ENCODE peak calls at places on chromosome 19, in five cellular contexts. One of them, this sample, is unnamed.
A peak's percentile ranks its signal among the peaks of the same experiment; 100 is the strongest.

GRCh38 chr19:57807541-57807940 is 7.2 kb downstream of the ZNF552 start:
- DNase-seq in effector memory CD4-positive, alpha-beta T cell: no peak
- DNase-seq in CD4-positive, CD25-positive, alpha-beta regulatory T cell: no peak
- DNase-seq in esophagus squamous epithelium: no peak
- DNase-seq in CD8-positive, alpha-beta memory T cell: no peak
- DNase-seq in this sample: no peak

GRCh38 chr19:52941941-52942370 is 18.7 kb upstream of the ZNF888 start:
- DNase-seq in esophagus squamous epithelium: no peak
- DNase-seq in CD4-positive, CD25-positive, alpha-beta regulatory T cell: peak; percentile 40
- DNase-seq in CD8-positive, alpha-beta memory T cell: no peak
- DNase-seq in effector memory CD4-positive, alpha-beta T cell: no peak
- DNase-seq in this sample: peak; percentile 34

GRCh38 chr19:38395381-38396127 is 7.1 kb downstream of the SPRED3 start:
- DNase-seq in CD4-positive, CD25-positive, alpha-beta regulatory T cell: peak; percentile 83
- DNase-seq in esophagus squamous epithelium: no peak
- DNase-seq in CD8-positive, alpha-beta memory T cell: peak; percentile 53
- DNase-seq in effector memory CD4-positive, alpha-beta T cell: no peak
- DNase-seq in this sample: peak; percentile 38

GRCh38 chr19:40594251-40594650 is 6.9 kb upstream of the LTBP4 start:
- DNase-seq in esophagus squamous epithelium: no peak
- DNase-seq in effector memory CD4-positive, alpha-beta T cell: no peak
- DNase-seq in CD4-positive, CD25-positive, alpha-beta regulatory T cell: no peak
- DNase-seq in CD8-positive, alpha-beta memory T cell: no peak
- DNase-seq in this sample: no peak

GRCh38 chr19:54336893-54337857 is 1.8 kb downstream of the LILRA4 start:
- DNase-seq in effector memory CD4-positive, alpha-beta T cell: no peak
- DNase-seq in esophagus squamous epithelium: no peak
- DNase-seq in CD8-positive, alpha-beta memory T cell: no peak
- DNase-seq in CD4-positive, CD25-positive, alpha-beta regulatory T cell: no peak
- DNase-seq in this sample: no peak

GRCh38 chr19:4064073-4064550 is 2.6 kb downstream of the ZBTB7A start:
- DNase-seq in CD8-positive, alpha-beta memory T cell: no peak
- DNase-seq in CD4-positive, CD25-positive, alpha-beta regulatory T cell: no peak
- DNase-seq in esophagus squamous epithelium: no peak
- DNase-seq in effector memory CD4-positive, alpha-beta T cell: no peak
- DNase-seq in this sample: no peak

GRCh38 chr19:38898788-38899446 is 501 bp downstream of the SIRT2 start:
- DNase-seq in esophagus squamous epithelium: no peak
- DNase-seq in CD8-positive, alpha-beta memory T cell: no peak
- DNase-seq in effector memory CD4-positive, alpha-beta T cell: no peak
- DNase-seq in CD4-positive, CD25-positive, alpha-beta regulatory T cell: no peak
- DNase-seq in this sample: no peak

GRCh38 chr19:46068345-46069258 is 27.8 kb upstream of the IGFL4 start:
- DNase-seq in esophagus squamous epithelium: no peak
- DNase-seq in effector memory CD4-positive, alpha-beta T cell: no peak
- DNase-seq in CD4-positive, CD25-positive, alpha-beta regulatory T cell: no peak
- DNase-seq in CD8-positive, alpha-beta memory T cell: no peak
- DNase-seq in this sample: no peak

GRCh38 chr19:45469132-45469834 is 1.5 kb downstream of the FOSB start:
- DNase-seq in CD8-positive, alpha-beta memory T cell: peak; percentile 98
- DNase-seq in esophagus squamous epithelium: peak; percentile 62
- DNase-seq in effector memory CD4-positive, alpha-beta T cell: peak; percentile 62
- DNase-seq in CD4-positive, CD25-positive, alpha-beta regulatory T cell: peak; percentile 98
- DNase-seq in this sample: peak; percentile 85

GRCh38 chr19:31144471-31144870 is 204.8 kb downstream of the TSHZ3 start:
- DNase-seq in CD8-positive, alpha-beta memory T cell: no peak
- DNase-seq in esophagus squamous epithelium: no peak
- DNase-seq in effector memory CD4-positive, alpha-beta T cell: no peak
- DNase-seq in CD4-positive, CD25-positive, alpha-beta regulatory T cell: no peak
- DNase-seq in this sample: no peak

GRCh38 chr19:53960886-53961285 is 1.9 kb upstream of the CACNG8 start:
- DNase-seq in esophagus squamous epithelium: no peak
- DNase-seq in CD4-positive, CD25-positive, alpha-beta regulatory T cell: no peak
- DNase-seq in CD8-positive, alpha-beta memory T cell: no peak
- DNase-seq in effector memory CD4-positive, alpha-beta T cell: no peak
- DNase-seq in this sample: no peak

GRCh38 chr19:48608798-48609263 is 2.3 kb downstream of the SPACA4 start:
- DNase-seq in effector memory CD4-positive, alpha-beta T cell: peak; percentile 26
- DNase-seq in esophagus squamous epithelium: no peak
- DNase-seq in CD4-positive, CD25-positive, alpha-beta regulatory T cell: peak; percentile 72
- DNase-seq in CD8-positive, alpha-beta memory T cell: peak; percentile 38
- DNase-seq in this sample: peak; percentile 55

GRCh38 chr19:40632311-40633036 is 31.3 kb downstream of the LTBP4 start:
- DNase-seq in esophagus squamous epithelium: no peak
- DNase-seq in CD4-positive, CD25-positive, alpha-beta regulatory T cell: no peak
- DNase-seq in effector memory CD4-positive, alpha-beta T cell: no peak
- DNase-seq in CD8-positive, alpha-beta memory T cell: no peak
- DNase-seq in this sample: no peak

GRCh38 chr19:5623397-5624153 is 692 bp downstream of the SAFB start:
- DNase-seq in CD4-positive, CD25-positive, alpha-beta regulatory T cell: peak; percentile 18
- DNase-seq in esophagus squamous epithelium: no peak
- DNase-seq in CD8-positive, alpha-beta memory T cell: no peak
- DNase-seq in effector memory CD4-positive, alpha-beta T cell: no peak
- DNase-seq in this sample: peak; percentile 25

GRCh38 chr19:35151273-35152065 is 3.1 kb upstream of the FXYD5 start:
- DNase-seq in CD4-positive, CD25-positive, alpha-beta regulatory T cell: no peak
- DNase-seq in esophagus squamous epithelium: no peak
- DNase-seq in CD8-positive, alpha-beta memory T cell: no peak
- DNase-seq in effector memory CD4-positive, alpha-beta T cell: no peak
- DNase-seq in this sample: no peak

GRCh38 chr19:50039968-50040367 is 14.2 kb downstream of the ZNF473 start:
- DNase-seq in effector memory CD4-positive, alpha-beta T cell: no peak
- DNase-seq in CD8-positive, alpha-beta memory T cell: no peak
- DNase-seq in CD4-positive, CD25-positive, alpha-beta regulatory T cell: no peak
- DNase-seq in esophagus squamous epithelium: no peak
- DNase-seq in this sample: no peak

GRCh38 chr19:52369463-52370340 is at the start of gene ZNF880:
- DNase-seq in CD8-positive, alpha-beta memory T cell: peak; percentile 85
- DNase-seq in effector memory CD4-positive, alpha-beta T cell: peak; percentile 82
- DNase-seq in esophagus squamous epithelium: peak; percentile 51
- DNase-seq in CD4-positive, CD25-positive, alpha-beta regulatory T cell: peak; percentile 91
- DNase-seq in this sample: peak; percentile 89

GRCh38 chr19:3783660-3784584 is 2.3 kb downstream of the MATK start:
- DNase-seq in CD4-positive, CD25-positive, alpha-beta regulatory T cell: no peak
- DNase-seq in esophagus squamous epithelium: no peak
- DNase-seq in effector memory CD4-positive, alpha-beta T cell: no peak
- DNase-seq in CD8-positive, alpha-beta memory T cell: peak; percentile 54
- DNase-seq in this sample: peak; percentile 35

GRCh38 chr19:48203227-48203793 is 32.8 kb downstream of the ZSWIM9 start:
- DNase-seq in CD8-positive, alpha-beta memory T cell: no peak
- DNase-seq in CD4-positive, CD25-positive, alpha-beta regulatory T cell: peak; percentile 28
- DNase-seq in esophagus squamous epithelium: no peak
- DNase-seq in effector memory CD4-positive, alpha-beta T cell: no peak
- DNase-seq in this sample: no peak

GRCh38 chr19:11256189-11256588 is 6.1 kb downstream of the DOCK6 start:
- DNase-seq in CD4-positive, CD25-positive, alpha-beta regulatory T cell: no peak
- DNase-seq in effector memory CD4-positive, alpha-beta T cell: no peak
- DNase-seq in CD8-positive, alpha-beta memory T cell: no peak
- DNase-seq in esophagus squamous epithelium: no peak
- DNase-seq in this sample: no peak

GRCh38 chr19:4577020-4577782 is 17.7 kb upstream of the SEMA6B start:
- DNase-seq in effector memory CD4-positive, alpha-beta T cell: no peak
- DNase-seq in esophagus squamous epithelium: no peak
- DNase-seq in CD8-positive, alpha-beta memory T cell: no peak
- DNase-seq in CD4-positive, CD25-positive, alpha-beta regulatory T cell: no peak
- DNase-seq in this sample: no peak

GRCh38 chr19:15015946-15016542 is 33.2 kb upstream of the CASP14 start:
- DNase-seq in CD4-positive, CD25-positive, alpha-beta regulatory T cell: no peak
- DNase-seq in effector memory CD4-positive, alpha-beta T cell: no peak
- DNase-seq in CD8-positive, alpha-beta memory T cell: no peak
- DNase-seq in esophagus squamous epithelium: no peak
- DNase-seq in this sample: no peak

GRCh38 chr19:1273263-1274041 is 1.9 kb upstream of the FAM174C start:
- DNase-seq in esophagus squamous epithelium: no peak
- DNase-seq in CD8-positive, alpha-beta memory T cell: no peak
- DNase-seq in effector memory CD4-positive, alpha-beta T cell: no peak
- DNase-seq in CD4-positive, CD25-positive, alpha-beta regulatory T cell: no peak
- DNase-seq in this sample: no peak

GRCh38 chr19:4052114-4052992 is 14.3 kb downstream of the ZBTB7A start:
- DNase-seq in CD8-positive, alpha-beta memory T cell: no peak
- DNase-seq in esophagus squamous epithelium: no peak
- DNase-seq in CD4-positive, CD25-positive, alpha-beta regulatory T cell: no peak
- DNase-seq in effector memory CD4-positive, alpha-beta T cell: no peak
- DNase-seq in this sample: no peak

GRCh38 chr19:18377026-18377425 is 8.9 kb upstream of the GDF15 start:
- DNase-seq in esophagus squamous epithelium: no peak
- DNase-seq in effector memory CD4-positive, alpha-beta T cell: no peak
- DNase-seq in CD4-positive, CD25-positive, alpha-beta regulatory T cell: no peak
- DNase-seq in CD8-positive, alpha-beta memory T cell: no peak
- DNase-seq in this sample: no peak

GRCh38 chr19:18368504-18369222 is 17.3 kb upstream of the GDF15 start:
- DNase-seq in effector memory CD4-positive, alpha-beta T cell: no peak
- DNase-seq in esophagus squamous epithelium: no peak
- DNase-seq in CD8-positive, alpha-beta memory T cell: no peak
- DNase-seq in CD4-positive, CD25-positive, alpha-beta regulatory T cell: no peak
- DNase-seq in this sample: no peak

GRCh38 chr19:18373892-18374629 is 11.9 kb upstream of the GDF15 start:
- DNase-seq in esophagus squamous epithelium: peak; percentile 69
- DNase-seq in effector memory CD4-positive, alpha-beta T cell: peak; percentile 5
- DNase-seq in CD4-positive, CD25-positive, alpha-beta regulatory T cell: peak; percentile 83
- DNase-seq in CD8-positive, alpha-beta memory T cell: no peak
- DNase-seq in this sample: no peak

DNA sequence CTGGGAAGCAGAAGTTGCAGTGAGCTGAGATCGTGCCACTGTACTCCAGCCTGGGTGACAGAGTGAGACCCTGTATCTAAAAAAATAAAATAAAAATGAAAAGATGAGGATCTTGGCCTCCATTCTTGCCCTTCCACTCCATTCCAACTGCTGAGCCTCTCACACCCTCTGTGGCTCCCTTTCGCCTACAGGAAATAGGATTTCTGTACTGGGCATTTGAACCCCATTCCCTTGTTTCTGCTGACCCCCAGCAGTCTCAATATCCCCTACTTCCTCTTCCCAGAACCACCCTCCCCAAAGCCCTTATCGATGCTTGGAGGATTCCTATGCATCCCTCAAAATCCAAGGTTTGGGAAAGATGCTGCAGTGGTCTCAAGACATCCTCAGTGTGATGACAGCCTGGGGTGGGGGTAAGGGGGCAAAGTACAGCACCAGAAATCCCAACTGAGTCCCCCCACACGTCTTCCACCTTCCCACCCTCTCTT is 12.5 kb upstream of the GDF15 start:
- DNase-seq in CD8-positive, alpha-beta memory T cell: no peak
- DNase-seq in CD4-positive, CD25-positive, alpha-beta regulatory T cell: no peak
- DNase-seq in esophagus squamous epithelium: no peak
- DNase-seq in effector memory CD4-positive, alpha-beta T cell: no peak
- DNase-seq in this sample: no peak
- H3K27ac ChIP-seq in CD8-positive, alpha-beta memory T cell: peak overlapping the region; percentile 80
- H3K27ac ChIP-seq in CD4-positive, CD25-positive, alpha-beta regulatory T cell: no peak overlapping the region
- H3K27ac ChIP-seq in esophagus squamous epithelium: peak overlapping the region; percentile 83
- H3K27ac ChIP-seq in effector memory CD4-positive, alpha-beta T cell: no peak overlapping the region
- H3K27ac ChIP-seq in this sample: no peak overlapping the region

GRCh38 chr19:42096255-42096837 is 20.4 kb downstream of the ZNF574 start:
- DNase-seq in effector memory CD4-positive, alpha-beta T cell: no peak
- DNase-seq in CD8-positive, alpha-beta memory T cell: no peak
- DNase-seq in esophagus squamous epithelium: no peak
- DNase-seq in CD4-positive, CD25-positive, alpha-beta regulatory T cell: no peak
- DNase-seq in this sample: no peak
- H3K27ac ChIP-seq in effector memory CD4-positive, alpha-beta T cell: no peak overlapping the region
- H3K27ac ChIP-seq in CD8-positive, alpha-beta memory T cell: no peak overlapping the region
- H3K27ac ChIP-seq in esophagus squamous epithelium: peak overlapping the region; percentile 57
- H3K27ac ChIP-seq in CD4-positive, CD25-positive, alpha-beta regulatory T cell: no peak overlapping the region
- H3K27ac ChIP-seq in this sample: no peak overlapping the region

DNA sequence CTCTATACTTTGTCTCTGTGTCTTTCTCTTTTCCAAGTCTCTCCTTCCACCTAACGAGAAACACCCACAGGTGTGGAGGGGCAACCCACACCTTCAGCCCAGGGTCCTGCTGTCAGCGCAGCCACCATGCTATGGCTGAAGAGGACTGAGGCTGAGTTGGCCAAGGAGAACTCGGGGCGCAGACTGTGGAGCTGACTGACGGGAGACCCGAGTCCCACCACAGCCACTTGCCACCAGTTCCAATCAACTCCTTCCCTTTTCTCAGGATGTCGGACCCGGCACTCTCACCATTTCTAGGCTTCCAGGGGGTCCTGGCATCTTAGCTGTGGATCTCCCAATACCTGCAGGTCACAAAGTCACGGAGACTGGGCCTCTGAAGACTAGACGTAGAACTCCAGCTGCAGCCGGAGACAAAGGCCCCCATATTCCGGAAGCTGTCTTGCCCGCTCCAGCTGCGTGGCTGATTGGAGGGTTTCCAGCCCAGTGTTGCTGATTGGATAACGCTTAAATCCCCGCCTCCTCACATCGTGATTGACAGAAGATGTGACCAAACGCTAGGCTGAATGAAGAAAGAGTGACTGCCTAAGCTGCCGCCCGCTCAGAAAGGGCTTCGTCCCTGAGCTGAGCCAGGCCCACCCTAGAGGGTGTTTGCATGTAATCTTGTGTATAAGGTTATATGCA is 63.6 kb downstream of the ZNF429 start:
- DNase-seq in CD8-positive, alpha-beta memory T cell: peak; percentile 65
- DNase-seq in effector memory CD4-positive, alpha-beta T cell: peak; percentile 79
- DNase-seq in CD4-positive, CD25-positive, alpha-beta regulatory T cell: peak; percentile 95
- DNase-seq in esophagus squamous epithelium: no peak
- DNase-seq in this sample: peak; percentile 87
- H3K27ac ChIP-seq in CD8-positive, alpha-beta memory T cell: peak overlapping the region; percentile 41
- H3K27ac ChIP-seq in effector memory CD4-positive, alpha-beta T cell: peak overlapping the region; percentile 60
- H3K27ac ChIP-seq in CD4-positive, CD25-positive, alpha-beta regulatory T cell: peak overlapping the region; percentile 56
- H3K27ac ChIP-seq in esophagus squamous epithelium: peak overlapping the region; percentile 31
- H3K27ac ChIP-seq in this sample: peak overlapping the region; percentile 71

GRCh38 chr19:8391274-8392016 is 1.3 kb downstream of the RAB11B start:
- DNase-seq in CD8-positive, alpha-beta memory T cell: no peak
- DNase-seq in effector memory CD4-positive, alpha-beta T cell: no peak
- DNase-seq in esophagus squamous epithelium: no peak
- DNase-seq in CD4-positive, CD25-positive, alpha-beta regulatory T cell: no peak
- DNase-seq in this sample: no peak

GRCh38 chr19:8390617-8390981 is 439 bp downstream of the RAB11B start:
- DNase-seq in effector memory CD4-positive, alpha-beta T cell: peak; percentile 91
- DNase-seq in CD4-positive, CD25-positive, alpha-beta regulatory T cell: peak; percentile 89
- DNase-seq in CD8-positive, alpha-beta memory T cell: peak; percentile 86
- DNase-seq in esophagus squamous epithelium: peak; percentile 59
- DNase-seq in this sample: peak; percentile 87

GRCh38 chr19:8393871-8394250 is 3.7 kb downstream of the RAB11B start:
- DNase-seq in CD8-positive, alpha-beta memory T cell: no peak
- DNase-seq in effector memory CD4-positive, alpha-beta T cell: no peak
- DNase-seq in CD4-positive, CD25-positive, alpha-beta regulatory T cell: no peak
- DNase-seq in esophagus squamous epithelium: no peak
- DNase-seq in this sample: no peak

GRCh38 chr19:8393192-8393870 is 3.2 kb downstream of the RAB11B start:
- DNase-seq in CD4-positive, CD25-positive, alpha-beta regulatory T cell: no peak
- DNase-seq in esophagus squamous epithelium: no peak
- DNase-seq in CD8-positive, alpha-beta memory T cell: no peak
- DNase-seq in effector memory CD4-positive, alpha-beta T cell: no peak
- DNase-seq in this sample: no peak

DNA sequence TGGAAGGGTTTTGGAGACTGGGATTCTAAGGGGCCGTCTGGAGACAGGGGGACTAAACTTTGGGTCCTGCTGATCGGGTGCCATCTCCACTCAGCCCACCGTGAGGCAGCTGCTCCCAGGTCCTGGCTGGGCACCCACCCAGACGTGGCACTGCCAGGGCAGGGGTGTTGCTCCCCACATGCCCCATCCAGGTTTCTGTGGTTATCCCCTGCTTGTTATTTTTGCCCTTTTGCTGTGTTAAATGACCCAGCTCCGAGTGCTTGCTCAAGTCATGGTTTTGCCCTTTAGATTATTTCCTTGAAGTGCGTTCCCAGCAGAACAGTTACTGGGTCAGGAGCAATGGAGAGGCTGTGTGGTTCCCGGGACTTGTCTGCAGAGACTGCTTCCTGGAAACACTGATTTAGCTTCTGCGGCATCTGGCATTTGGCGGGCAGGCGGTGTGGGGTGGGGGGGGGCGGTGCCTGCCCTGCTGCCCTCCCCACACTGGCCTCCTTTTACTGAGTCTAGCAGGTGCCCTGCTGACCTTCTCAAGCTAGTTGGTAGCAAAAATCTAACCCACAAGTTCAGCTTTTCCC is 1.9 kb downstream of the RAB11B start:
- DNase-seq in effector memory CD4-positive, alpha-beta T cell: no peak
- DNase-seq in esophagus squamous epithelium: no peak
- DNase-seq in CD8-positive, alpha-beta memory T cell: no peak
- DNase-seq in CD4-positive, CD25-positive, alpha-beta regulatory T cell: no peak
- DNase-seq in this sample: no peak
- H3K27ac ChIP-seq in effector memory CD4-positive, alpha-beta T cell: no peak overlapping the region
- H3K27ac ChIP-seq in esophagus squamous epithelium: peak overlapping the region; percentile 100
- H3K27ac ChIP-seq in CD8-positive, alpha-beta memory T cell: no peak overlapping the region
- H3K27ac ChIP-seq in CD4-positive, CD25-positive, alpha-beta regulatory T cell: peak overlapping the region; percentile 6
- H3K27ac ChIP-seq in this sample: peak overlapping the region; percentile 24

This sample was measured in naive thymus-derived CD4-positive, alpha-beta T cell.